ENCODE peak calls at places on chromosomes 5 and 9, in ten cellular contexts. G is fibroblast of lung, E is mammary epithelial cell, L is epithelial cell of esophagus, Z is HFF-Myc, X is cardiac muscle cell, N is lower lobe of right lung, R is fibroblast of mammary gland, O is SK-N-SH, K is astrocyte. Y is an unnamed sample.

GRCh38 chr5:65290677-65291076 is 191.0 kb downstream of the ADAMTS6 start:
- DNase-seq in G (no peak), E (no peak), L (peak), Z (no peak), X (no peak), N (no peak), R (peak), O (no peak), K (peak), Y (peak)

GRCh38 chr5:75050415-75050814 is 1.9 kb downstream of the GCNT4 start:
- DNase-seq in G (peak), E (no peak), L (peak), Z (no peak), X (peak), N (no peak), R (peak), O (peak), K (no peak), Y (peak)

GRCh38 chr5:119435436-119436132 is 16.7 kb upstream of the HSD17B4 start:
- DNase-seq in G (peak), E (peak), L (peak), Z (no peak), X (peak), N (peak), R (peak), O (no peak), K (peak), Y (peak)

GRCh38 chr9:98707158-98708102 is 1.3 kb downstream of the GABBR2 start:
- DNase-seq in G (peak), E (peak), L (peak), Z (peak), X (peak), N (peak), R (peak), O (peak), K (peak), Y (peak)

GRCh38 chr5:179223528-179223927 is 121.7 kb downstream of the ADAMTS2 start:
- DNase-seq in G (no peak), E (no peak), L (no peak), Z (no peak), X (no peak), N (peak), R (no peak), O (no peak), K (no peak), Y (no peak)

GRCh38 chr5:174664180-174664850 is 60.1 kb upstream of the MSX2 start:
- DNase-seq in G (no peak), E (no peak), L (no peak), Z (no peak), X (no peak), N (no peak), R (no peak), O (no peak), K (no peak), Y (no peak)

GRCh38 chr9:74742792-74743389 is 144.8 kb downstream of the TRPM6 start:
- DNase-seq in G (peak), E (peak), L (peak), Z (peak), X (peak), N (no peak), R (peak), O (peak), K (peak), Y (peak)

GRCh38 chr9:81826541-81826906 is 101.7 kb upstream of the SPATA31D4 start:
- DNase-seq in G (peak), E (no peak), L (no peak), Z (no peak), X (no peak), N (peak), R (peak), O (no peak), K (peak), Y (no peak)

GRCh38 chr5:10555134-10555733 is 8.6 kb upstream of the ANKRD33B start:
- DNase-seq in G (peak), E (peak), L (peak), Z (peak), X (no peak), N (no peak), R (peak), O (peak), K (peak), Y (peak)

GRCh38 chr9:127075592-127076380 is 46.6 kb downstream of the ANGPTL2 start:
- DNase-seq in G (peak), E (no peak), L (no peak), Z (no peak), X (no peak), N (no peak), R (no peak), O (no peak), K (no peak), Y (no peak)

GRCh38 chr9:125522328-125522725 is 184.7 kb downstream of the MAPKAP1 start:
- DNase-seq in G (peak), E (peak), L (peak), Z (no peak), X (no peak), N (peak), R (peak), O (no peak), K (peak), Y (peak)

GRCh38 chr9:7828344-7828743 is 28.8 kb upstream of the DMAC1 start:
- DNase-seq in G (no peak), E (no peak), L (no peak), Z (no peak), X (no peak), N (no peak), R (peak), O (no peak), K (peak), Y (no peak)

DNA sequence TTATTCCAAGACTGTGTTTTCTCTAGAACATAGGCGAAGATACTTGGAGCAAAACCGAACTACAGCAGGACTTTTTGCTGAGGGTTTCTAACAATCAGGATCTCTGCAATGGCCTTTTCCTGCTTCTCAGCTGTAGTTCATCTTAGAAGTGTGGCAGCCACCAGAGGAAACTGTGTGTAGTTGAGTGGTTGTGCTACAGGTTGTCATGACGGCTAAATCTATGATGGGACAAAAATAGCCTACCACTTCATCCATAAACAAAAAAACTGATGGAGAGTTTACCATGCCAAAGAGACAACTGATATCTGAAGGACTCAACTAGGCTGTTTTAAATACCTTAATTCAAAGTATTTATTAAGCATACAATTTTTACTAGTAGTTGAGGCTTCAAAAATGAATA is 28.2 kb upstream of the DMAC1 start:
- DNase-seq in G (no peak), E (no peak), L (no peak), Z (no peak), X (peak), N (no peak), R (no peak), O (no peak), K (no peak), Y (no peak)
- H3K4me3 ChIP-seq in G (no peak), E (no peak), L (no peak), Z (no peak), X (no peak), N (no peak), R (no peak), O (no peak), K (no peak), Y (no peak)

GRCh38 chr9:137445930-137446431 is 4.8 kb upstream of the ENTPD8 start:
- DNase-seq in G (no peak), E (no peak), L (no peak), Z (no peak), X (no peak), N (peak), R (peak), O (no peak), K (no peak), Y (no peak)
- H3K4me3 ChIP-seq in G (no peak), E (no peak), L (no peak), Z (no peak), X (no peak), N (no peak), R (no peak), O (no peak), K (no peak), Y (no peak)

GRCh38 chr9:128986671-128987070 is 39.2 kb downstream of the NUP188 start:
- DNase-seq in G (no peak), E (no peak), L (peak), Z (no peak), X (no peak), N (no peak), R (no peak), O (no peak), K (no peak), Y (no peak)

GRCh38 chr9:128983536-128983935 is 36.0 kb downstream of the NUP188 start:
- DNase-seq in G (no peak), E (no peak), L (no peak), Z (no peak), X (no peak), N (no peak), R (no peak), O (no peak), K (no peak), Y (no peak)

GRCh38 chr9:128992995-128993394 is 35.1 kb downstream of the SH3GLB2 start:
- DNase-seq in G (peak), E (peak), L (peak), Z (no peak), X (peak), N (no peak), R (peak), O (no peak), K (no peak), Y (peak)

GRCh38 chr9:128987800-128988199 is 40.3 kb downstream of the NUP188 start:
- DNase-seq in G (peak), E (peak), L (peak), Z (no peak), X (no peak), N (no peak), R (peak), O (no peak), K (peak), Y (peak)
- H3K4me3 ChIP-seq in G (no peak), E (no peak), L (no peak), Z (no peak), X (no peak), N (no peak), R (no peak), O (no peak), K (no peak), Y (no peak)

DNA sequence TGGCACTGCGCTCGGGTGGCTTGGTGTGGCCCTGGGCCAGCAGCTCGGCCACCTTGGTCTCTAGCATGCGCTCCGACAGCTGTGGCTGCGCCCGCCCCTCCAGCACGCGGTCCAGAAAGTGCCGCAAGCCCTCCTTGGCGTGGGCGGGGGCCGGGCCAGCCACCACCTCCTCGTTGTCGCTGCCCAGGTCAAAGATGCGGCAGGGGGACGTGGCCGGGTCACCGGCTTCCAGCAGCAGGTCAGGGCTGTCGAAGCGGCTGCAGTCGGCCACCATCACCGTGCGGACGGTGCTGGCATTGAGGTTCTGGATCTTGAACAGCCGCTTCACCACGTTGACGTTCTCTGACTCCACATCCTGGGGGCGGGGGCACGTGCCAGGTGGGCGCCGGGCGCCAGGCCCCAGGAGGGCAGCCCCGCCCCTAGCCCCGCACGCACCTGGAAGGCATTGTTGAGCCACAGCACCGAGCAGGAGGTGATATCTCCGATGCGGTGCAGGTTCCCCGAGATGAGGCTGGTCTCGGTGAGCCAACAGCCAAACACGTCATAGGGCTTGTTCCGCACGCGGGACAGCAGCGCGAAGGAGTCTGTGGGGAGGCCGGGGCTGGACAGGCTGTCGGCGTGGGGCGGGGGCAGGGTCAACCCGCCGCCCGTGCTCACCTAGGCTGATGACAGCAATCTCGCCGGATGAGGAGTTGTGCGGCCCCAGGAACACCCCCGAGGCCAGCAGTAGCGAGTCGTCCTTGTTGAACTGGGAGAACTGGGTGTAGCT is 2.2 kb downstream of the FBXW5 start:
- DNase-seq in G (no peak), E (no peak), L (no peak), Z (no peak), X (no peak), N (no peak), R (no peak), O (no peak), K (no peak), Y (no peak)
- H3K4me3 ChIP-seq in G (no peak), E (no peak), L (no peak), Z (peak), X (no peak), N (no peak), R (no peak), O (no peak), K (no peak), Y (peak)

DNA sequence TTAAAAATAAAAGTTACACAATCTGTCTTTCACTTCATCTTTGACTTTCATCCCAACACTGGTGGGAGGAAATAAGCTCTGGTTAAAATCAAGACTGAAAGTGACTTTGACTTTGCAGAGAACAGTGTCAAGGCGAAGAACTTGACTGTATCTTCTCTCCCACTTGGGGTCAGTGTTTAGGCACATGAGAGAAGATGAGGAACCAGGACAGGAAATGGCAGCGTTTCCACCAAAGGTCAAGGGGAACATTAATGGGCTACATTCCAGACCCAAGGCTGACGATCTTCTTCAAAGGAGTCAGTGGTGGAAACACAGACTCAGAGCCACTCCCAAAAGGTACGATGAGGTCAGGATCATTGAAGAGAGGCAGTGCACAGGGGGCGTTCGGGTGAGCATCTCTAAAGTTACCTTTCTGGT is 409.5 kb downstream of the ARHGEF28 start:
- DNase-seq in G (peak), E (peak), L (peak), Z (peak), X (peak), N (no peak), R (peak), O (no peak), K (peak), Y (peak)
- H3K4me3 ChIP-seq in G (no peak), E (no peak), L (no peak), Z (no peak), X (no peak), N (no peak), R (no peak), O (no peak), K (no peak), Y (no peak)

GRCh38 chr9:129597355-129598088 is 23.4 kb downstream of the C9orf50 start:
- DNase-seq in G (peak), E (peak), L (peak), Z (no peak), X (peak), N (peak), R (peak), O (peak), K (peak), Y (peak)

GRCh38 chr9:129595323-129595741 is 25.6 kb downstream of the C9orf50 start:
- DNase-seq in G (no peak), E (no peak), L (peak), Z (no peak), X (no peak), N (no peak), R (peak), O (no peak), K (peak), Y (peak)

GRCh38 chr9:129596541-129597328 is 24.2 kb downstream of the C9orf50 start:
- DNase-seq in G (peak), E (no peak), L (peak), Z (no peak), X (peak), N (peak), R (peak), O (peak), K (peak), Y (peak)

GRCh38 chr9:129594632-129595031 is 26.3 kb downstream of the C9orf50 start:
- DNase-seq in G (no peak), E (no peak), L (no peak), Z (no peak), X (no peak), N (no peak), R (no peak), O (no peak), K (no peak), Y (no peak)

DNA sequence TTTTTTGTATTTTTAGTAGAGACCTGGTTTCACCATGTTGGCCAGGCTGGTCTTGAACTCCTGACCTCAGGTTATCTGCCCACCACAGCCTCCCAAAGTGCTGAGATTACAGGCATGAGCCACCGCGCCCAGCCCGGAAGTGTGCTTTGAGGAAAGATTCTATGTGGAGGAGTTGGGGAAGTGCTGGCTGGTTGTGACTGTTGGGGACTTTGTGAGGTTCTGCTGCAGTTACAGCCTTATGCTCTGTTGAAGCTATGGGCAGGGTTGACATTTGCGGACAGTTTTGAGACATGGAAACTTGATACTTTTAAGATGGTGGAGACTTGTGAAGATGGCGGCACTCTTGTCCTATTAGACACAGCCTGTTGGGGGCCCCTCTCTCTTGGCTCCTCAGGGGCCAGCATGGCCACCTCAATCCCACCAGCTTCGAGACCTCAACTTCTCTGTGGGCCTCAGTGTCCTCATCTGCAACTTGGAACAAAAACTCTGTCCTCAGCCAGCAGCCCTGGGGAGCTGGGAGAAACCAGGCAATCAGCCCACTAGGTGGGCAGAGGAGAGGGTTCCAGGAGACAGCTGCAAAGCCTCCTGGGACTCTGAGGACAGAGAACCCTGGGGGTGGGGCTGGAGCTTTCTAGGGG is 24.9 kb downstream of the C9orf50 start:
- DNase-seq in G (no peak), E (no peak), L (no peak), Z (no peak), X (no peak), N (no peak), R (no peak), O (no peak), K (no peak), Y (no peak)
- H3K4me3 ChIP-seq in G (no peak), E (no peak), L (no peak), Z (peak), X (no peak), N (no peak), R (no peak), O (no peak), K (no peak), Y (no peak)